ENCODE peak calls at places on chromosomes 5 and 9, in six cellular contexts. E is right cardiac atrium; N is activated T-cell treated with anti-CD3 and anti-CD28 coated beads, Interleukin-2, amount 50 U/mL, for 4 hours; J is naive thymus-derived CD8-positive, alpha-beta T cell; K is T-cell; D is activated CD8-positive, alpha-beta T cell treated with anti-CD3 and anti-CD28 coated beads for 36 hours. L is an unnamed sample.

GRCh38 chr5:136215812-136216211 is 22.9 kb upstream of the SMIM32 start:
- ATAC-seq in E (no peak), N (no peak), J (no peak), K (no peak), D (no peak), L (no peak)

GRCh38 chr5:95620870-95621838 is 1.3 kb downstream of the GPR150 start:
- ATAC-seq in E (peak; percentile 71), N (peak; percentile 58), J (peak; percentile 44), K (peak; percentile 58), D (peak; percentile 66), L (peak; percentile 42)

GRCh38 chr9:113966394-113966793 is 90.3 kb downstream of the ZNF618 start:
- ATAC-seq in E (peak; percentile 83), N (no peak), J (no peak), K (no peak), D (no peak), L (no peak)

GRCh38 chr9:77488439-77489126 is 159.5 kb downstream of the GNA14 start:
- ATAC-seq in E (no peak), N (no peak), J (no peak), K (no peak), D (peak; percentile 62), L (no peak)

GRCh38 chr5:6458833-6459232 is 10.2 kb downstream of the UBE2QL1 start:
- ATAC-seq in E (no peak), N (no peak), J (no peak), K (no peak), D (no peak), L (no peak)

GRCh38 chr5:158546080-158546479 is 553.6 kb downstream of the EBF1 start:
- ATAC-seq in E (no peak), N (no peak), J (no peak), K (no peak), D (no peak), L (no peak)

GRCh38 chr5:111993242-111993641 is 236.2 kb upstream of the NREP start:
- ATAC-seq in E (no peak), N (no peak), J (no peak), K (no peak), D (no peak), L (no peak)

GRCh38 chr9:22052376-22052945 is 43.4 kb upstream of the CDKN2B start:
- ATAC-seq in E (no peak), N (peak; percentile 95), J (peak; percentile 74), K (peak; percentile 68), D (peak; percentile 89), L (peak; percentile 91)

GRCh38 chr5:62144395-62145022 is 161.5 kb upstream of the KIF2A start:
- ATAC-seq in E (no peak), N (no peak), J (no peak), K (no peak), D (no peak), L (peak; percentile 91)

GRCh38 chr5:36273809-36274526 is 27.7 kb downstream of the RANBP3L start:
- ATAC-seq in E (peak; percentile 55), N (no peak), J (no peak), K (no peak), D (no peak), L (no peak)

GRCh38 chr5:54860321-54860720 is 125.1 kb downstream of the ESM1 start:
- ATAC-seq in E (no peak), N (no peak), J (no peak), K (no peak), D (no peak), L (no peak)

GRCh38 chr9:78074385-78075291 is 43.0 kb upstream of the GNAQ start:
- ATAC-seq in E (no peak), N (peak; percentile 46), J (peak; percentile 79), K (peak; percentile 77), D (peak; percentile 76), L (no peak)

GRCh38 chr9:88694625-88695024 is 159.6 kb downstream of the NXNL2 start:
- ATAC-seq in E (no peak), N (no peak), J (no peak), K (no peak), D (no peak), L (no peak)

GRCh38 chr5:11048760-11049159 is 287.7 kb upstream of the DAP start:
- ATAC-seq in E (no peak), N (no peak), J (no peak), K (no peak), D (no peak), L (no peak)

GRCh38 chr9:38443181-38443580 is 18.9 kb upstream of the IGFBPL1 start:
- ATAC-seq in E (peak; percentile 33), N (no peak), J (no peak), K (no peak), D (no peak), L (no peak)

GRCh38 chr9:137519553-137519952 is 30.6 kb downstream of the PNPLA7 start:
- ATAC-seq in E (no peak), N (no peak), J (no peak), K (no peak), D (no peak), L (no peak)

GRCh38 chr9:37944671-37945481 is 40.9 kb upstream of the SLC25A51 start:
- ATAC-seq in E (peak; percentile 9), N (no peak), J (no peak), K (no peak), D (no peak), L (no peak)

GRCh38 chr9:10858817-10859216 is 246.0 kb upstream of the PTPRD start:
- ATAC-seq in E (no peak), N (no peak), J (no peak), K (no peak), D (no peak), L (no peak)

GRCh38 chr5:82984786-82985762 is 92.1 kb downstream of the TMEM167A start:
- ATAC-seq in E (no peak), N (no peak), J (no peak), K (no peak), D (no peak), L (no peak)

GRCh38 chr5:89441965-89442364 is 559.0 kb upstream of the MEF2C start:
- ATAC-seq in E (no peak), N (no peak), J (no peak), K (no peak), D (no peak), L (no peak)

GRCh38 chr9:127035948-127036347 is 86.5 kb downstream of the ANGPTL2 start:
- ATAC-seq in E (peak; percentile 92), N (no peak), J (no peak), K (no peak), D (no peak), L (no peak)

GRCh38 chr5:32018476-32019436 is 155.4 kb downstream of the GOLPH3 start:
- ATAC-seq in E (peak; percentile 22), N (no peak), J (peak; percentile 33), K (no peak), D (no peak), L (peak; percentile 43)

GRCh38 chr5:175709276-175709781 is 51.5 kb downstream of the HRH2 start:
- ATAC-seq in E (peak; percentile 31), N (no peak), J (no peak), K (no peak), D (no peak), L (no peak)